ENCODE peak calls at places on chromosomes 5 and 9, in five cellular contexts. One of them, this sample, is unnamed.
A peak's percentile ranks its signal among the peaks of the same experiment; 100 is the strongest.

GRCh38 chr9:87742813-87743428 is 17.0 kb downstream of the CTSL start:
- DNase-seq in SJSA1: peak; percentile 45
- DNase-seq in HAP-1: no peak
- DNase-seq in heart right ventricle: no peak
- DNase-seq in left lung: no peak
- DNase-seq in this sample: no peak

GRCh38 chr5:53170748-53171349 is 61.3 kb upstream of the MOCS2 start:
- DNase-seq in SJSA1: no peak
- DNase-seq in HAP-1: no peak
- DNase-seq in heart right ventricle: no peak
- DNase-seq in left lung: no peak
- DNase-seq in this sample: no peak

GRCh38 chr5:135900276-135900675 is 4.6 kb upstream of the IL9 start:
- DNase-seq in SJSA1: no peak
- DNase-seq in HAP-1: no peak
- DNase-seq in heart right ventricle: no peak
- DNase-seq in left lung: no peak
- DNase-seq in this sample: no peak

GRCh38 chr9:133701981-133702797 is 36.0 kb downstream of the SARDH start:
- DNase-seq in SJSA1: no peak
- DNase-seq in HAP-1: no peak
- DNase-seq in heart right ventricle: no peak
- DNase-seq in left lung: peak; percentile 79
- DNase-seq in this sample: peak; percentile 74

GRCh38 chr5:165526357-165526756 is 2020.9 kb downstream of the MAT2B start:
- DNase-seq in SJSA1: no peak
- DNase-seq in HAP-1: no peak
- DNase-seq in heart right ventricle: no peak
- DNase-seq in left lung: no peak
- DNase-seq in this sample: no peak

GRCh38 chr9:72858089-72858912 is 94.6 kb downstream of the ALDH1A1 start:
- DNase-seq in SJSA1: no peak
- DNase-seq in HAP-1: no peak
- DNase-seq in heart right ventricle: no peak
- DNase-seq in left lung: peak; percentile 47
- DNase-seq in this sample: no peak

GRCh38 chr5:143065996-143066522 is 295.9 kb downstream of the ARHGAP26 start:
- DNase-seq in SJSA1: no peak
- DNase-seq in HAP-1: no peak
- DNase-seq in heart right ventricle: no peak
- DNase-seq in left lung: no peak
- DNase-seq in this sample: no peak

GRCh38 chr9:107336718-107337360 is 53.8 kb downstream of the RAD23B start:
- DNase-seq in SJSA1: no peak
- DNase-seq in HAP-1: no peak
- DNase-seq in heart right ventricle: no peak
- DNase-seq in left lung: no peak
- DNase-seq in this sample: no peak

GRCh38 chr5:17001418-17001817 is 65.3 kb upstream of the MYO10 start:
- DNase-seq in SJSA1: no peak
- DNase-seq in HAP-1: no peak
- DNase-seq in heart right ventricle: no peak
- DNase-seq in left lung: no peak
- DNase-seq in this sample: no peak

DNA sequence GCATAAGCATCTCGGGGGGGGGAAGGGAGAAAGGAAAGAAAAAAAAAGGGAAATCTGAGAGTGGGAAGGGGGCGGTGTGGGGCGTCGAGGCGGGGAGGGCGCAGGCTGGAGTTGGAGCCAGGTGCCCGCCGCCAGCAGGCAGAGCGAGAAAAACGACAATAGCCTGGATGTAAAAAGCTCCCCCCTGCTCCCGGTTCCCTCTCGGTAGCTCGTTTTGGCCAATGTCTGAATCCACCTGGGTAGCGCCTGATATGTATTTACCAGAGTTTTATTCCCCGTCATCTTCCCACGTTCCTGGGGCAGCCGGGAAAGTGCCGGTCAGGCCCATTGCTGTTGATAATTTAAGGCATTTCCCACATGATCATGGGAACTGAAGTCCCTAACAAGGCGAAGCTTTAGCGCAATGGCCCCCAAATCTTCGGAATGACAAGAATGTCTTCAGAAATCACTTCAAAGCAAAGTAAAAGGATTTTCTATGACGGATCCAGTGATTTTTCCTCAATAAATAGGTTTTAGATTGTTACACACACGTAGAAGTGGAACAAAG is 3.0 kb upstream of the OTP start:
- DNase-seq in SJSA1: no peak
- DNase-seq in HAP-1: peak; percentile 46
- DNase-seq in heart right ventricle: no peak
- DNase-seq in left lung: no peak
- DNase-seq in this sample: no peak
- H3K27me3 ChIP-seq in SJSA1: peaks cover 50% of the 10 kb centered on the region
- H3K27me3 ChIP-seq in HAP-1: peaks cover 61% of the 10 kb centered on the region
- H3K27me3 ChIP-seq in heart right ventricle: peaks cover 100% of the 10 kb centered on the region
- H3K27me3 ChIP-seq in left lung: peaks cover 100% of the 10 kb centered on the region
- H3K27me3 ChIP-seq in this sample: no peaks in the 10 kb centered on the region

DNA sequence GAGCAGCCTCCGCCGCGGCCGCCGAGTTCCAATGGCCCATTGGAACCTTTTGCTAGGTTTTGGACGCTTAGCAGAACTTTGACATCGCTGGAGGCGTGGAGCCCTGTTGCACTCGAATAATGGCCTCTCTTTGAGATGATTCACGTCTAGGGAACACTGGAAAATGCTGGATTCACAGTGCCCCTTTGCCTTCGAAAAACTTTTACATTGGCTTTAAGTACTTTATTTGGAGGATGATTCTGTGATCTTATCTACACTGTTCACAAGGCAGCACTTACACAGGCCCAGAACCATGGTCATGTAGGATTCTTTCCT is 536 bp upstream of the PPIC start:
- DNase-seq in SJSA1: no peak
- DNase-seq in HAP-1: no peak
- DNase-seq in heart right ventricle: no peak
- DNase-seq in left lung: no peak
- DNase-seq in this sample: no peak
- H3K4me3 ChIP-seq in SJSA1: peak overlapping the region; percentile 74
- H3K4me3 ChIP-seq in HAP-1: peak overlapping the region; percentile 74
- H3K4me3 ChIP-seq in heart right ventricle: peak overlapping the region; percentile 84
- H3K4me3 ChIP-seq in left lung: peak overlapping the region; percentile 60
- H3K4me3 ChIP-seq in this sample: peak overlapping the region; percentile 92

GRCh38 chr9:110921705-110922104 is 116.6 kb downstream of the LPAR1 start:
- DNase-seq in SJSA1: no peak
- DNase-seq in HAP-1: no peak
- DNase-seq in heart right ventricle: no peak
- DNase-seq in left lung: no peak
- DNase-seq in this sample: no peak

GRCh38 chr9:110928604-110929003 is 109.7 kb downstream of the LPAR1 start:
- DNase-seq in SJSA1: no peak
- DNase-seq in HAP-1: no peak
- DNase-seq in heart right ventricle: no peak
- DNase-seq in left lung: no peak
- DNase-seq in this sample: no peak

GRCh38 chr9:110923601-110924000 is 114.7 kb downstream of the LPAR1 start:
- DNase-seq in SJSA1: no peak
- DNase-seq in HAP-1: no peak
- DNase-seq in heart right ventricle: no peak
- DNase-seq in left lung: no peak
- DNase-seq in this sample: no peak

GRCh38 chr9:110922145-110922544 is 116.1 kb downstream of the LPAR1 start:
- DNase-seq in SJSA1: no peak
- DNase-seq in HAP-1: no peak
- DNase-seq in heart right ventricle: no peak
- DNase-seq in left lung: no peak
- DNase-seq in this sample: no peak

DNA sequence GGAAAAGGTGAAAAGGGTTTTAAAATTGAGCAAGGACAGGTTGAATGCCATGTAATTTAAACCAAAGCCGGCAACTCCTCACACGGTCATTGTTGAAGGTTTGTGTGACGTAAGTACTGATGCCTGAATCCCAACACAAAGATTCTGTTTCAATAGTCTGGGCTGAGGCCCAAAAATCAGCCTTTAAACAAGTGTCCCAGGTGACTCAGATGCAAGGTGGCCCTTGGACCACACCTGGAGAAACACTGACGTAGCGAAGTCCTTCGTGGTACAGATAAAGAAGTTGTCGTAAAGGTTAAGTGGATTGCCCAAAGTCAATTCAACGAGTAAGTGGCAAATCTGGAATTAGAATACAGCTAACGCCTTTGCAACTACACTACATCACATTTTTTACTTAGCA is 111.4 kb downstream of the LPAR1 start:
- DNase-seq in SJSA1: no peak
- DNase-seq in HAP-1: no peak
- DNase-seq in heart right ventricle: no peak
- DNase-seq in left lung: no peak
- DNase-seq in this sample: no peak
- H3K36me3 ChIP-seq in SJSA1: peaks cover 3% of the 10 kb centered on the region
- H3K36me3 ChIP-seq in HAP-1: no peaks in the 10 kb centered on the region
- H3K36me3 ChIP-seq in heart right ventricle: no peaks in the 10 kb centered on the region
- H3K36me3 ChIP-seq in left lung: no peaks in the 10 kb centered on the region
- H3K36me3 ChIP-seq in this sample: no peaks in the 10 kb centered on the region

GRCh38 chr9:36398745-36399144 is 1.3 kb downstream of the RNF38 start:
- DNase-seq in SJSA1: no peak
- DNase-seq in HAP-1: no peak
- DNase-seq in heart right ventricle: no peak
- DNase-seq in left lung: no peak
- DNase-seq in this sample: no peak

GRCh38 chr9:36401897-36402480 is 1.9 kb upstream of the RNF38 start:
- DNase-seq in SJSA1: no peak
- DNase-seq in HAP-1: no peak
- DNase-seq in heart right ventricle: no peak
- DNase-seq in left lung: no peak
- DNase-seq in this sample: no peak

GRCh38 chr9:36399980-36400331 is at the start of gene RNF38:
- DNase-seq in SJSA1: no peak
- DNase-seq in HAP-1: no peak
- DNase-seq in heart right ventricle: no peak
- DNase-seq in left lung: no peak
- DNase-seq in this sample: no peak

GRCh38 chr9:36401179-36401740 is 1.2 kb upstream of the RNF38 start:
- DNase-seq in SJSA1: no peak
- DNase-seq in HAP-1: no peak
- DNase-seq in heart right ventricle: no peak
- DNase-seq in left lung: no peak
- DNase-seq in this sample: no peak

DNA sequence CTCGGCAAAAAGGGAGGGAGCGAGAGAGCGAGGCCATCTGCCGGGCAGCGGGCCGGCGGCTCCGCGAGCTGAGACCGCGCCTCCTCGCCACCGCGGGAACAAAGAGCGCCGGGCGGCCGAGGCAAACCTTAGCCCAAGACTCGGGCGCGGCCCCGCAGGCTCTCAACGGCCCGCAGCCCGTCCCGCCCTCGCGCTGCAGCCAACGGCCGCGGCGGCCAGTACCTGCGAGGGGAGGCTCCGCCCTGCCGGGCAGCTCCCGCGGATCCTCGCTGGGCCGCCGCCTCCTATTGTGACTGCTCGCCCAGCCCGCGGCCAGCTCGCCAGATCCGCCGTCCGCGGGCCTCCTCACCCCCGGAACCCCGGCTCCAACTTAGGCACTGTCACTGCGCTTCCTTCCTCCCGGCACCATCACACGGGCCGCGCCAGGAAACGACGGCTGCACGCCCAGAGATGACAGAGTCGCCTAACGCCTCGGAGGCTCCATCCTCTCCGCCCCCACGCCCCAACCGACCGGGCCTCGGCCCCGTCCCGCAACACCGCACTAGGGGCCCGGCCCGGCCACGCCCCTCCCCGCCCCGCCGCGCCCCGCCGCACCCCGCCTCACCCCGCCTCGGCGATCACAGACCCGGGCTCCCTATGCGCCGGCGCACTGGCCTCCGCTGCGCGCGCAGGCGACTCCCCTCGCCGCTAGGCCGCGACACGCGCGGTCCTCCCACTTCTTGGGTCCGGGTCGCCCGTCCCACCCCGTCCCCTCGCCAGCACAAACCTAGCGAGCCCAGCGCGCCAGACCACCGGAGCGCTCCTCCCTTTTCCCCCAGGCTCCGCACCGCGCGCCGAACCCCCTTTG is 486 bp upstream of the RNF38 start:
- DNase-seq in SJSA1: peak; percentile 75
- DNase-seq in HAP-1: peak; percentile 90
- DNase-seq in heart right ventricle: peak; percentile 87
- DNase-seq in left lung: peak; percentile 96
- DNase-seq in this sample: peak; percentile 95
- H3K27me3 ChIP-seq in SJSA1: no peaks in the 10 kb centered on the region
- H3K27me3 ChIP-seq in HAP-1: no peaks in the 10 kb centered on the region
- H3K27me3 ChIP-seq in heart right ventricle: no peaks in the 10 kb centered on the region
- H3K27me3 ChIP-seq in left lung: no peaks in the 10 kb centered on the region
- H3K27me3 ChIP-seq in this sample: no peaks in the 10 kb centered on the region

GRCh38 chr9:137298983-137299521 is 3.0 kb downstream of the NRARP start:
- DNase-seq in SJSA1: no peak
- DNase-seq in HAP-1: peak; percentile 56
- DNase-seq in heart right ventricle: no peak
- DNase-seq in left lung: no peak
- DNase-seq in this sample: no peak

GRCh38 chr9:137296214-137297059 is 5.6 kb downstream of the NRARP start:
- DNase-seq in SJSA1: no peak
- DNase-seq in HAP-1: no peak
- DNase-seq in heart right ventricle: peak; percentile 93
- DNase-seq in left lung: no peak
- DNase-seq in this sample: no peak

GRCh38 chr9:137297060-137297664 is 4.9 kb downstream of the NRARP start:
- DNase-seq in SJSA1: no peak
- DNase-seq in HAP-1: no peak
- DNase-seq in heart right ventricle: no peak
- DNase-seq in left lung: no peak
- DNase-seq in this sample: no peak

GRCh38 chr9:137298401-137298982 is 3.6 kb downstream of the NRARP start:
- DNase-seq in SJSA1: no peak
- DNase-seq in HAP-1: no peak
- DNase-seq in heart right ventricle: peak; percentile 83
- DNase-seq in left lung: peak; percentile 57
- DNase-seq in this sample: no peak

DNA sequence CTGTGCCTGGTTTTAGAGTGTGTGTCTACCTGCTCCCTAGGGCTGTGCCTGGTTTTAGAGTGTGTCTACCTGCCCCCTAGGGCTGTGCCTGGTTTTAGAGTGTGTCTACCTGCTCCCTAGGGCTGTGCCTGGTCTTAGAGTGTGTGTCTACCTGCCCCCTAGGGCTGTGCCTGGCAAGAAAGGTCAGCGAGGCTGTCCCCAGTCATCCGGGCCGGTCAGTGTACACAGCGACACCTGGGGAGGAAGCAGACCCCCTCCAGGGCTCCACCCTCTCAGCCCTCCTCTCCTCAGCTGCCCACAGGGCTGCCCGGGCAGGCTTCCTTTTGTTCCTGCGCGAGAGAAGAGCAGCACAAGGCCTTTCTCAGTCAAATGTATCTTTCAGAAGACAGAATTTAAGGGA is 4.1 kb downstream of the NRARP start:
- DNase-seq in SJSA1: no peak
- DNase-seq in HAP-1: no peak
- DNase-seq in heart right ventricle: no peak
- DNase-seq in left lung: no peak
- DNase-seq in this sample: no peak
- H3K4me3 ChIP-seq in SJSA1: no peak overlapping the region
- H3K4me3 ChIP-seq in HAP-1: no peak overlapping the region
- H3K4me3 ChIP-seq in heart right ventricle: peak overlapping the region; percentile 75
- H3K4me3 ChIP-seq in left lung: peak overlapping the region; percentile 46
- H3K4me3 ChIP-seq in this sample: no peak overlapping the region

GRCh38 chr9:33310748-33311147 is 20.4 kb downstream of the NFX1 start:
- DNase-seq in SJSA1: no peak
- DNase-seq in HAP-1: no peak
- DNase-seq in heart right ventricle: no peak
- DNase-seq in left lung: no peak
- DNase-seq in this sample: no peak
- H3K36me3 ChIP-seq in SJSA1: peaks cover 31% of the 10 kb centered on the region
- H3K36me3 ChIP-seq in HAP-1: peaks cover 79% of the 10 kb centered on the region
- H3K36me3 ChIP-seq in heart right ventricle: peaks cover 83% of the 10 kb centered on the region
- H3K36me3 ChIP-seq in left lung: peaks cover 100% of the 10 kb centered on the region
- H3K36me3 ChIP-seq in this sample: peaks cover 18% of the 10 kb centered on the region